ENCODE peak calls at places on chromosomes 16 and 17, in nine cellular contexts. U, S, V, Q, Z, I, Y, W and C are unnamed samples.

GRCh38 chr16:35908942-35909341 is 2449.5 kb downstream of the TP53TG3F start:
- DNase-seq in V (no peak), W (no peak), I (peak; percentile 4), Y (no peak), Z (no peak), S (no peak), Q (no peak), U (no peak), C (peak; percentile 11)

GRCh38 chr17:74859439-74860228 is at the start of gene GRIN2C:
- DNase-seq in Z (peak; percentile 75), U (no peak), I (no peak), V (no peak), Q (peak; percentile 73), W (no peak), S (peak; percentile 4), Y (no peak), C (peak; percentile 70)

GRCh38 chr17:70642059-70642458 is 472.7 kb downstream of the KCNJ2 start:
- DNase-seq in S (no peak), U (no peak), I (no peak), W (no peak), Z (no peak), Q (no peak), Y (no peak), V (no peak), C (peak; percentile 18)

GRCh38 chr16:19980866-19981265 is 92.8 kb downstream of the GPR139 start:
- DNase-seq in V (no peak), Z (peak; percentile 21), S (no peak), U (no peak), Y (peak; percentile 10), Q (no peak), W (no peak), I (peak; percentile 39), C (peak; percentile 40)

GRCh38 chr16:57893559-57894389 is 77.2 kb downstream of the CNGB1 start:
- DNase-seq in W (no peak), Y (peak; percentile 85), Q (no peak), U (peak; percentile 74), S (no peak), V (no peak), Z (peak; percentile 53), I (peak; percentile 96), C (no peak)

GRCh38 chr16:48062681-48063080 is 93.1 kb downstream of the ABCC12 start:
- DNase-seq in W (no peak), Y (no peak), Q (no peak), U (no peak), S (no peak), V (no peak), I (no peak), Z (no peak), C (no peak)

GRCh38 chr17:40363480-40363838 is 1.1 kb downstream of the GJD3 start:
- DNase-seq in V (no peak), I (peak; percentile 63), Z (no peak), W (peak; percentile 75), S (no peak), Q (peak; percentile 78), U (peak; percentile 30), Y (no peak), C (no peak)

GRCh38 chr16:86931410-86931941 is 353.1 kb downstream of the FOXL1 start:
- DNase-seq in S (peak; percentile 15), U (peak; percentile 89), V (no peak), Q (no peak), Y (no peak), Z (no peak), W (peak; percentile 84), I (no peak), C (no peak)

GRCh38 chr16:55492756-55493380 is 13.9 kb downstream of the MMP2 start:
- DNase-seq in W (no peak), Q (peak; percentile 11), U (no peak), I (no peak), Y (no peak), V (no peak), Z (no peak), S (no peak), C (no peak)

GRCh38 chr16:15607700-15608396 is 35.1 kb downstream of the MARF1 start:
- DNase-seq in V (no peak), I (no peak), Z (no peak), W (peak; percentile 72), U (peak; percentile 87), Q (no peak), Y (no peak), S (no peak), C (no peak)

GRCh38 chr16:89023621-89024511 is 46.9 kb upstream of the CBFA2T3 start:
- DNase-seq in W (peak; percentile 47), Q (no peak), Z (no peak), Y (no peak), S (no peak), U (no peak), V (no peak), I (no peak), C (no peak)

GRCh38 chr16:76303637-76304314 is 26.6 kb downstream of the CNTNAP4 start:
- DNase-seq in U (no peak), W (no peak), Z (no peak), I (no peak), V (no peak), Y (no peak), Q (no peak), S (no peak), C (no peak)

GRCh38 chr16:78257376-78257728 is 157.9 kb downstream of the WWOX start:
- DNase-seq in W (no peak), U (peak; percentile 90), Q (no peak), S (no peak), V (no peak), Z (no peak), Y (no peak), I (no peak), C (peak; percentile 48)

GRCh38 chr17:75589017-75589918 is 1.7 kb downstream of the MYO15B start:
- DNase-seq in U (peak; percentile 88), Z (peak; percentile 97), S (peak; percentile 81), Y (peak; percentile 95), V (peak; percentile 88), W (peak; percentile 98), I (peak; percentile 91), Q (peak; percentile 100), C (peak; percentile 100)

GRCh38 chr17:9982159-9982558 is 77.1 kb upstream of the RCVRN start:
- DNase-seq in Z (no peak), S (no peak), V (no peak), I (peak; percentile 53), Q (no peak), U (peak; percentile 22), Y (peak; percentile 17), W (no peak), C (peak; percentile 23)

GRCh38 chr17:68291836-68292688 is 767 bp downstream of the ARSG start:
- DNase-seq in I (peak; percentile 69), Z (peak; percentile 84), S (peak; percentile 41), V (peak; percentile 88), U (peak; percentile 67), W (peak; percentile 92), Q (peak; percentile 91), Y (peak; percentile 77), C (peak; percentile 74)